ENCODE peak calls at places on chromosomes 11 and 22, in four cellular contexts. F, U, E and W are unnamed samples.

GRCh38 chr11:34052608-34053160 is 1.2 kb downstream of the CAPRIN1 start:
- DNase-seq in F (no peak), U (peak; percentile 17), E (no peak), W (no peak)

GRCh38 chr11:46382644-46383403 is 1.4 kb downstream of the MDK start:
- DNase-seq in F (peak; percentile 38), U (no peak), E (no peak), W (no peak)

GRCh38 chr22:29320546-29320945 is 5.0 kb upstream of the RASL10A start:
- DNase-seq in F (no peak), U (no peak), E (no peak), W (no peak)

GRCh38 chr11:65434667-65435179 is 12.1 kb downstream of the NEAT1 start:
- DNase-seq in F (no peak), U (no peak), E (no peak), W (no peak)

GRCh38 chr22:42970029-42970428 is 44.9 kb downstream of the PACSIN2 start:
- DNase-seq in F (peak; percentile 50), U (peak; percentile 88), E (no peak), W (no peak)

GRCh38 chr11:10633261-10633660 is 60.3 kb downstream of the IRAG1 start:
- DNase-seq in F (no peak), U (no peak), E (no peak), W (no peak)

GRCh38 chr11:72075109-72075508 is 5.2 kb downstream of the NUMA1 start:
- DNase-seq in F (no peak), U (no peak), E (no peak), W (no peak)

GRCh38 chr11:107929611-107930200 is 1.5 kb downstream of the RAB39A start:
- DNase-seq in F (peak; percentile 12), U (no peak), E (no peak), W (no peak)

GRCh38 chr11:83152245-83152644 is 4.7 kb upstream of the PCF11 start:
- DNase-seq in F (no peak), U (no peak), E (no peak), W (no peak)

GRCh38 chr22:23225724-23226496 is 45.6 kb downstream of the BCR start:
- DNase-seq in F (peak; percentile 59), U (peak; percentile 84), E (no peak), W (no peak)

GRCh38 chr11:44618561-44619425 is 53.3 kb downstream of the CD82 start:
- DNase-seq in F (no peak), U (no peak), E (no peak), W (no peak)

GRCh38 chr11:86291466-86292262 is 10.4 kb upstream of the HIKESHI start:
- DNase-seq in F (peak; percentile 56), U (peak; percentile 70), E (no peak), W (no peak)

GRCh38 chr11:17649696-17650600 is 69.4 kb upstream of the MYOD1 start:
- DNase-seq in F (peak; percentile 16), U (no peak), E (no peak), W (no peak)

GRCh38 chr11:11148104-11148509 is 204.9 kb downstream of the CSNK2A3 start:
- DNase-seq in F (peak; percentile 91), U (peak; percentile 65), E (peak; percentile 19), W (no peak)

GRCh38 chr22:28547132-28547842 is 132.4 kb downstream of the TTC28 start:
- DNase-seq in F (peak; percentile 88), U (no peak), E (no peak), W (peak; percentile 35)

GRCh38 chr11:65541093-65542010 is 16.5 kb downstream of the SCYL1 start:
- DNase-seq in F (no peak), U (peak; percentile 73), E (no peak), W (no peak)

GRCh38 chr11:3160252-3161031 is 4.7 kb downstream of the OSBPL5 start:
- DNase-seq in F (peak; percentile 92), U (peak; percentile 75), E (no peak), W (peak; percentile 6)

GRCh38 chr11:117825538-117826359 is 1.2 kb upstream of the FXYD2 start:
- DNase-seq in F (no peak), U (no peak), E (no peak), W (no peak)

GRCh38 chr22:32820131-32820882 is 18.8 kb downstream of the TIMP3 start:
- DNase-seq in F (peak; percentile 23), U (peak; percentile 66), E (peak; percentile 95), W (no peak)

GRCh38 chr22:46072981-46073682 is 77.2 kb upstream of the PPARA start:
- DNase-seq in F (peak; percentile 8), U (no peak), E (no peak), W (no peak)

GRCh38 chr22:38033522-38034277 is 23.5 kb upstream of the PICK1 start:
- DNase-seq in F (no peak), U (no peak), E (no peak), W (no peak)

GRCh38 chr22:23178512-23179254 is 1.6 kb upstream of the BCR start:
- DNase-seq in F (peak; percentile 26), U (peak; percentile 32), E (no peak), W (peak; percentile 20)

GRCh38 chr22:38335077-38335476 is 17.8 kb upstream of the CSNK1E start:
- DNase-seq in F (no peak), U (peak; percentile 43), E (no peak), W (no peak)

GRCh38 chr22:17807571-17808410 is 33.5 kb upstream of the BID start:
- DNase-seq in F (peak; percentile 32), U (no peak), E (no peak), W (no peak)

GRCh38 chr22:20604776-20605221 is 97.4 kb downstream of the MED15 start:
- DNase-seq in F (no peak), U (no peak), E (no peak), W (no peak)

GRCh38 chr22:20536590-20537324 is 29.3 kb downstream of the MED15 start:
- DNase-seq in F (no peak), U (no peak), E (no peak), W (no peak)

GRCh38 chr22:32531955-32532818 is 57.6 kb downstream of the FBXO7 start:
- DNase-seq in F (peak; percentile 95), U (peak; percentile 84), E (peak; percentile 35), W (peak; percentile 16)

GRCh38 chr11:37572491-37573171 is 974.6 kb upstream of the RAG2 start:
- DNase-seq in F (peak; percentile 70), U (no peak), E (no peak), W (no peak)

GRCh38 chr11:37571248-37571647 is 973.2 kb upstream of the RAG2 start:
- DNase-seq in F (peak; percentile 40), U (peak; percentile 77), E (no peak), W (no peak)

DNA sequence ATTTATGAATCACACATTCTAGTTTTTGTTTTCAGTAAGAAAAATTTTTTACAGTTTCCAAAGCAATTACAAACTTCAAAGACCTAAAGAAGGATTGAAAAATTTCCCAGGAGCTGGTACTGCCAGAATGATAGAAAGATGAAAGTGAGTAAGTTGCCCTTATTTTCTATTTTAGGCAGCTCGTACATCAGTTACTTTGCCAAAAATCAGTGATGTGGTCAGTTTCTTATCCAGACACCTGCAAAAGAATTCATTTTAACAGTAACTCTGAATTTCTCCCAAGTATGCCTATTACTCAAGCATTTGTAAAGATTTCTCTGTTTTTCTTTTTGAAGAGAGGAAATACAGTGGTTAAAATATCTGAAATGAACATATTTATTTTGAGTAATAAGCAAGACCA is 976.3 kb upstream of the RAG2 start:
- DNase-seq in F (peak; percentile 79), U (no peak), E (no peak), W (no peak)
- TF ChIP-seq EZH2 in F (no peak), U (no peak), E (no peak), W (no peak)

GRCh38 chr11:35163209-35163608 is 24.2 kb downstream of the CD44 start:
- DNase-seq in F (peak; percentile 59), U (no peak), E (no peak), W (no peak)
- H3K27ac ChIP-seq in F (peak overlapping the region; percentile 87), U (peak overlapping the region; percentile 33), E (peak overlapping the region; percentile 87), W (no peak overlapping the region)

GRCh38 chr11:30560345-30561106 is 25.6 kb downstream of the MPPED2 start:
- DNase-seq in F (peak; percentile 35), U (no peak), E (no peak), W (no peak)
- H3K4me3 ChIP-seq in F (no peak overlapping the region), U (no peak overlapping the region), E (no peak overlapping the region), W (no peak overlapping the region)

GRCh38 chr11:69817265-69818236 is 1.7 kb downstream of the FGF3 start:
- DNase-seq in F (no peak), U (peak; percentile 17), E (no peak), W (no peak)
- TF ChIP-seq EZH2 in F (peak; percentile 4), U (peak; percentile 34), E (peak; percentile 20), W (peak; percentile 69)

GRCh38 chr11:120185678-120186407 is 25.0 kb upstream of the OAF start:
- DNase-seq in F (no peak), U (no peak), E (no peak), W (no peak)

GRCh38 chr11:120184946-120185677 is 25.7 kb upstream of the OAF start:
- DNase-seq in F (peak; percentile 36), U (no peak), E (no peak), W (no peak)

GRCh38 chr11:120186408-120186798 is 24.4 kb upstream of the OAF start:
- DNase-seq in F (no peak), U (no peak), E (no peak), W (no peak)

GRCh38 chr11:120188371-120188770 is 22.5 kb upstream of the OAF start:
- DNase-seq in F (no peak), U (no peak), E (no peak), W (no peak)

DNA sequence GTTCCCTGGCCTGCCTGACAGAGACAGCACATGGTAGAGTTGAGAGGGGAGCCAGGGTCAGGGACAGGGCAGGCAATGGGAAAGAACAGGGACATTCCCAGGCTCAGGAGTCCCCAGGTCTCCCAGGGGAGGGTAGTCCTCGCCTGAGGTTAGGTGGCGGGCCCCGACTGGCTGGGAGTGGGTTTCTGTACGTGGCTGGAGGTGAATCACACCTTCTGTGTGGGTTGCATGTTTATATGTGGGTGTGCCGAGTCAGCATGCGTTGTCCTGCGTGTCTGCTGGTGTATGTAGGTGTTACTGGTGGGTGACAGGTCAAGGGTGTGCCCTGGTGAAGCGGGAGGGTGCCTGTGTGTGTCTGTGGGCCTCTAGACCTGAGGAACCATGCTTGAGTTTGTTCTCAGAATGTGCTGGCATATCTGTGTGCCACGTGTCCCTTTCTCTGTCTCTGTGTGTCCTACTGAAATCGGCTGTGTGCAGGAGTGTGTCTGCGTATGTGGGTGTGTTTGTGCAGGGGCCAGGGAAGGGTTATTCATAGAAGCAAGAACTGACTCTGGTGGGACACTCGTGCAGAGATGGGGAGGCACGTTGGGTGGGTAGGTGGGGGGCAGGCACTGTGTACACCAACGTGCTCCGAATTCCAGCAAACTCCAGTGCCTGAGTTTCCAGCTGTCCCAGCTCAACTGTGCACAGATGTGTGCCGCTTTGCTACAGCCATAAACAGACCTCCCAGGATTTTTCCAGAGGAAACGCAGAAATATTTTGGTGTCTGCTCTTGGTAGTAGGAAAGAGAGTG is 23.8 kb upstream of the OAF start:
- DNase-seq in F (peak; percentile 59), U (peak; percentile 93), E (peak; percentile 66), W (no peak)
- H3K27ac ChIP-seq in F (no peak overlapping the region), U (no peak overlapping the region), E (peak overlapping the region; percentile 50), W (peak overlapping the region; percentile 89)